ENCODE peak calls at places on chromosomes 5 and 9, in nine cellular contexts. Y is NCI-H1417 treated with DMSO at 0.1 percent for 48 hours; B is neural crest cell; I is RWPE1; U is frontal cortex; J is activated naive CD4-positive, alpha-beta T cell; X is GM13977; O is pons; P is T-helper 2 cell. W is an unnamed sample.

GRCh38 chr9:2157277-2158105 is 142.3 kb downstream of the SMARCA2 start:
- DNase-seq in J (peak; percentile 3), P (peak; percentile 6), X (no peak), Y (no peak), I (peak; percentile 16), U (no peak), B (no peak), O (peak; percentile 79), W (no peak)

GRCh38 chr9:133888779-133889491 is 103.2 kb downstream of the VAV2 start:
- DNase-seq in O (no peak), Y (no peak), X (no peak), I (no peak), J (no peak), P (no peak), B (no peak), U (no peak), W (no peak)

GRCh38 chr9:93081931-93082330 is 14.1 kb upstream of the CARD19 start:
- DNase-seq in P (no peak), J (no peak), I (no peak), U (no peak), O (no peak), X (no peak), Y (no peak), B (no peak), W (no peak)

GRCh38 chr5:9361835-9362234 is 184.0 kb downstream of the SEMA5A start:
- DNase-seq in B (peak; percentile 51), Y (no peak), U (no peak), O (peak; percentile 86), X (peak; percentile 72), J (no peak), P (no peak), I (peak; percentile 46), W (no peak)

GRCh38 chr5:71631070-71631469 is 43.9 kb downstream of the MCCC2 start:
- DNase-seq in U (no peak), B (no peak), P (no peak), J (no peak), X (no peak), I (no peak), O (no peak), Y (no peak), W (no peak)

GRCh38 chr9:14341437-14342133 is 27.6 kb upstream of the NFIB start:
- DNase-seq in X (no peak), Y (no peak), B (no peak), P (no peak), O (no peak), U (no peak), I (no peak), J (no peak), W (no peak)

GRCh38 chr5:172624996-172625939 is 15.8 kb upstream of the NEURL1B start:
- DNase-seq in X (no peak), P (no peak), I (no peak), B (no peak), Y (no peak), O (no peak), U (no peak), J (no peak), W (no peak)

GRCh38 chr5:867300-867699 is 16.5 kb upstream of the ZDHHC11 start:
- DNase-seq in X (no peak), O (no peak), I (no peak), Y (no peak), B (no peak), U (no peak), P (no peak), J (no peak), W (no peak)

GRCh38 chr5:179293276-179293675 is 52.0 kb downstream of the ADAMTS2 start:
- DNase-seq in P (no peak), Y (no peak), X (no peak), B (no peak), J (no peak), O (no peak), I (no peak), U (no peak), W (no peak)

GRCh38 chr5:103774736-103775135 is 212.1 kb upstream of the NUDT12 start:
- DNase-seq in B (no peak), Y (no peak), O (no peak), I (no peak), J (no peak), P (no peak), U (no peak), X (no peak), W (no peak)

GRCh38 chr5:67246108-67246507 is 49.5 kb upstream of the CD180 start:
- DNase-seq in J (no peak), P (peak; percentile 30), O (peak; percentile 96), X (peak; percentile 30), B (peak; percentile 30), U (peak; percentile 13), Y (peak; percentile 4), I (peak; percentile 55), W (no peak)

GRCh38 chr5:177405312-177405711 is 4.1 kb downstream of the F12 start:
- DNase-seq in B (no peak), U (no peak), I (no peak), P (no peak), Y (no peak), X (no peak), J (no peak), O (no peak), W (no peak)

GRCh38 chr5:118518720-118519119 is 469.6 kb downstream of the DTWD2 start:
- DNase-seq in Y (no peak), X (no peak), U (no peak), O (no peak), I (no peak), B (no peak), P (no peak), J (no peak), W (no peak)

GRCh38 chr9:85056203-85056572 is 386.7 kb downstream of the NTRK2 start:
- DNase-seq in I (no peak), O (no peak), X (peak; percentile 36), U (no peak), B (no peak), J (no peak), P (no peak), Y (no peak), W (no peak)

GRCh38 chr5:88140863-88141694 is 127.6 kb downstream of the TMEM161B start:
- DNase-seq in J (peak; percentile 20), P (peak; percentile 88), I (peak; percentile 99), Y (peak; percentile 90), U (peak; percentile 68), O (peak; percentile 99), X (peak; percentile 80), B (peak; percentile 99), W (peak; percentile 88)

GRCh38 chr9:127987103-127987614 is 6.4 kb upstream of the EEIG1 start:
- DNase-seq in U (no peak), B (no peak), Y (no peak), P (no peak), I (peak; percentile 84), J (no peak), X (no peak), O (no peak), W (no peak)

GRCh38 chr5:56983593-56984361 is 31.9 kb upstream of the MIER3 start:
- DNase-seq in P (no peak), I (no peak), X (peak; percentile 9), J (no peak), Y (no peak), O (no peak), U (no peak), B (no peak), W (no peak)

GRCh38 chr9:105877719-105878118 is 183.4 kb downstream of the TMEM38B start:
- DNase-seq in Y (peak; percentile 30), U (no peak), J (no peak), X (no peak), B (no peak), P (no peak), O (no peak), I (no peak), W (no peak)

GRCh38 chr5:133746834-133747233 is 134.5 kb upstream of the FSTL4 start:
- DNase-seq in B (no peak), Y (no peak), I (no peak), U (no peak), X (no peak), J (no peak), O (no peak), P (no peak), W (no peak)

GRCh38 chr5:76986828-76987526 is 34.1 kb downstream of the CRHBP start:
- DNase-seq in P (no peak), U (no peak), B (no peak), O (no peak), I (no peak), Y (no peak), X (no peak), J (no peak), W (no peak)

GRCh38 chr9:14062449-14063187 is 251.3 kb downstream of the NFIB start:
- DNase-seq in O (no peak), I (peak; percentile 62), P (no peak), U (no peak), J (no peak), X (no peak), Y (peak; percentile 3), B (no peak), W (no peak)

GRCh38 chr5:115944501-115944900 is 17.8 kb upstream of the LVRN start:
- DNase-seq in P (no peak), B (no peak), Y (no peak), I (no peak), U (no peak), J (no peak), O (no peak), X (no peak), W (no peak)

GRCh38 chr9:137273616-137274320 is 3.8 kb upstream of the TOR4A start:
- DNase-seq in P (no peak), U (no peak), I (peak; percentile 69), B (no peak), X (no peak), J (no peak), Y (no peak), O (no peak), W (no peak)

GRCh38 chr5:4640793-4641192 is 499.3 kb upstream of the ADAMTS16 start:
- DNase-seq in Y (no peak), X (no peak), J (no peak), B (no peak), O (peak; percentile 46), I (no peak), P (no peak), U (no peak), W (no peak)

GRCh38 chr9:83066771-83067170 is 3.8 kb upstream of the RASEF start:
- DNase-seq in I (peak; percentile 69), U (no peak), O (no peak), X (no peak), B (no peak), Y (no peak), P (no peak), J (no peak), W (no peak)

GRCh38 chr5:180643191-180643851 is 6.1 kb downstream of the FLT4 start:
- DNase-seq in O (no peak), B (no peak), Y (no peak), I (no peak), X (no peak), J (no peak), U (no peak), P (no peak), W (no peak)

GRCh38 chr5:143355710-143356109 is 47.8 kb downstream of the NR3C1 start:
- DNase-seq in X (no peak), I (peak; percentile 96), Y (no peak), U (no peak), B (no peak), O (peak; percentile 88), P (peak; percentile 43), J (no peak), W (peak; percentile 63)

GRCh38 chr5:173794901-173795416 is 93.2 kb upstream of the CPEB4 start:
- DNase-seq in Y (no peak), B (no peak), X (no peak), P (no peak), J (no peak), I (no peak), O (no peak), U (no peak), W (no peak)

GRCh38 chr9:89601306-89601705 is 3.5 kb upstream of the GADD45G start:
- DNase-seq in O (no peak), I (no peak), U (no peak), B (no peak), Y (no peak), J (no peak), X (no peak), P (no peak), W (no peak)

GRCh38 chr9:2087500-2088313 is 72.6 kb downstream of the SMARCA2 start:
- DNase-seq in B (no peak), O (peak; percentile 62), P (peak; percentile 28), U (peak; percentile 6), X (peak; percentile 45), J (no peak), Y (peak; percentile 1), I (peak; percentile 30), W (no peak)